ENCODE peak calls at places on chromosomes 1 and 21, in six cellular contexts. B, L, H, X, N and O are unnamed samples.

GRCh38 chr1:179706339-179706941 is 36.7 kb upstream of the FAM163A start:
- DNase-seq in B (peak; percentile 69), L (peak; percentile 67), H (peak; percentile 63), X (peak; percentile 75), N (no peak), O (no peak)

GRCh38 chr21:16162953-16163352 is 433.2 kb downstream of the USP25 start:
- DNase-seq in B (no peak), L (no peak), H (no peak), X (no peak), N (no peak), O (no peak)

GRCh38 chr1:162212713-162213112 is 143.2 kb downstream of the NOS1AP start:
- DNase-seq in B (no peak), L (no peak), H (no peak), X (no peak), N (no peak), O (no peak)

GRCh38 chr1:55720243-55720642 is 505.1 kb upstream of the USP24 start:
- DNase-seq in B (peak; percentile 66), L (peak; percentile 42), H (no peak), X (no peak), N (no peak), O (no peak)

GRCh38 chr1:7329868-7330615 is 441.1 kb upstream of the VAMP3 start:
- DNase-seq in B (no peak), L (no peak), H (no peak), X (no peak), N (no peak), O (no peak)

GRCh38 chr1:152757747-152758146 is at the start of gene KPRP:
- DNase-seq in B (no peak), L (no peak), H (no peak), X (no peak), N (no peak), O (no peak)

GRCh38 chr1:202618387-202619022 is 91.7 kb downstream of the SYT2 start:
- DNase-seq in B (no peak), L (peak; percentile 68), H (no peak), X (peak; percentile 76), N (no peak), O (no peak)

GRCh38 chr1:231062500-231063270 is 22.6 kb upstream of the FAM89A start:
- DNase-seq in B (no peak), L (peak; percentile 68), H (no peak), X (no peak), N (no peak), O (no peak)

GRCh38 chr1:83994111-83994510 is 4.8 kb downstream of the TTLL7 start:
- DNase-seq in B (no peak), L (no peak), H (no peak), X (no peak), N (no peak), O (no peak)

GRCh38 chr1:30110826-30111225 is 612.6 kb downstream of the MATN1 start:
- DNase-seq in B (no peak), L (no peak), H (no peak), X (no peak), N (no peak), O (no peak)

GRCh38 chr1:30919025-30919881 is 10.7 kb upstream of the SDC3 start:
- DNase-seq in B (no peak), L (peak; percentile 81), H (no peak), X (peak; percentile 86), N (peak; percentile 2), O (no peak)

GRCh38 chr1:54792686-54793282 is 8.3 kb downstream of the TTC22 start:
- DNase-seq in B (no peak), L (no peak), H (no peak), X (no peak), N (no peak), O (no peak)

GRCh38 chr1:151611288-151611790 is 511 bp upstream of the SNX27 start:
- DNase-seq in B (no peak), L (peak; percentile 58), H (no peak), X (peak; percentile 95), N (no peak), O (no peak)

GRCh38 chr1:7401814-7402547 is 369.1 kb upstream of the VAMP3 start:
- DNase-seq in B (no peak), L (peak; percentile 100), H (no peak), X (no peak), N (no peak), O (no peak)

GRCh38 chr1:183699643-183700160 is 46.6 kb upstream of the APOBEC4 start:
- DNase-seq in B (no peak), L (peak; percentile 40), H (no peak), X (no peak), N (no peak), O (no peak)

GRCh38 chr1:9211291-9211811 is 23.2 kb upstream of the H6PD start:
- DNase-seq in B (no peak), L (peak; percentile 98), H (no peak), X (peak; percentile 21), N (no peak), O (no peak)

GRCh38 chr1:15684468-15685283 is 556 bp downstream of the PLEKHM2 start:
- DNase-seq in B (peak; percentile 57), L (no peak), H (peak; percentile 51), X (peak; percentile 59), N (peak; percentile 56), O (no peak)

GRCh38 chr1:39727932-39728317 is 10.8 kb upstream of the PPIE start:
- DNase-seq in B (no peak), L (no peak), H (no peak), X (no peak), N (no peak), O (no peak)

GRCh38 chr1:187744665-187745064 is 915.9 kb downstream of the PLA2G4A start:
- DNase-seq in B (no peak), L (no peak), H (no peak), X (no peak), N (no peak), O (no peak)

GRCh38 chr1:203346755-203347102 is 4.2 kb downstream of the FMOD start:
- DNase-seq in B (no peak), L (no peak), H (no peak), X (no peak), N (no peak), O (no peak)

GRCh38 chr1:235532350-235532749 is 28.1 kb upstream of the B3GALNT2 start:
- DNase-seq in B (no peak), L (peak; percentile 55), H (no peak), X (no peak), N (no peak), O (no peak)

DNA sequence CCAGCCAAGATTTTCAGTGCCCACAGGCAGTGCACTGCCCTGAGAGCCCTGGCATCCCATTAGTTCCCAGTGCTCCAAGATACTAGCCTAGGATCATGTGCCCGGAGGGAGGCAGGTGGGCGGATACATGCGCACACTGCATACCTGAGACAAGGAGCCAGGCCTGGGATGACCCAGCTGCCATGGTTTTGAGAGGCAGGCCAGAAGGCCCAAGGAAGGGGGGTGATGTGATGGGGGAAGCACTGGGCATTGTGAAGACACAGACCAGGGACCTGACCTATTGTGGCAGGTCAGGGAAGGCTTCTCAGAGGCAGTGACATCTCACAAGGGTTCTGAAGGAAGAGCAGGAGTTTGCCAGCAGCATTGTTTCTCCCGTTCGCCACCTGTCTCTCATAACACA is 3.6 kb downstream of the ZC3H12A start:
- DNase-seq in B (no peak), L (no peak), H (no peak), X (no peak), N (no peak), O (no peak)
- TF ChIP-seq POLR2A in B (no peak), L (no peak), H (no peak), X (no peak), N (no peak), O (no peak)

DNA sequence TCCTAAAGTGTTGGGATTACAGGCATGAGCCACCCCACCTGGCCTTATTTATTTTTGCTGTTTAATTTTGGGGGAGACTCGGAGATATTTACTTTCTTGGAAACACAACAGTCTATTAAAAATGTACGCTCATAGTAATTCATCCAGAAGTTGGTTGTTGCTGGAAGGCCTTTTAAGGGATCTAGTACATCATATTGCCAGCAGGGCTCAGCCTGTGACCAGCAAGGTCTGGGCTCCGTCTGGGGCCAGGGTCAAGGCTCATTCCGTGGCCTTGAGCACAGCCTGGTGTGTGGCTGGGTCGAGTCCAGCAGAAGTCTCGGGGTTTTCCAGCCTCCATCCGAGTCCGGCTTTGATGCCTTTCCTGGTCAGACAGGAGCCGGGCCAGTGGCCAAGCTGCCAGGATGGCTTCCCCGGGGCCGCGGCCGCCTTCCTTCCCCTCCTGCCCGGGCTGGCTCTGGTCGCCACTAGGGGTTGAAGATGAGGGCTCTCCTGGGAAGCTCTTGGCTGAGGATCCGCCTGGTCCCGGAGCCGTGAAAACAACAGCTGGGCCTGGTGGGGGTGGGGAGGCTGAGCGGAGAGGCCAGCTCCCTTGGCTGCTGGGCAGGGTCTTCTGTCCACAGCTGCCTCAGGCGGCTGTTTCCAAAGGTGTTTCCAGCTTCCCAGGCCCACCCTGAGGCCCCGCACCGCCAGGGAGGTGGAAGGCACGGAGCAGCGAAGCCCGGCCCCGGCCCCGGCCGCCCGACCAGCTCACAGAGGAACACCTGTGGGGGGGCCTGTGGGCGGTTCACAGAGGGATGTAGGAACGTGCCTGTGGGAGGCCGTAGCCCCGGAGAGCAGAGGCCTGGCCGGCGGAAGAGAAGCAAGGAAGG is 5.1 kb upstream of the VWA1 start:
- DNase-seq in B (peak; percentile 92), L (peak; percentile 50), H (peak; percentile 83), X (no peak), N (peak; percentile 76), O (no peak)
- TF ChIP-seq CTCF in B (peak; percentile 27), L (peak; percentile 19), H (no peak), X (no peak), N (peak; percentile 48), O (no peak)

GRCh38 chr1:20099533-20099932 is 19.8 kb downstream of the PLA2G2D start:
- DNase-seq in B (no peak), L (no peak), H (no peak), X (no peak), N (no peak), O (no peak)

GRCh38 chr1:20093940-20094391 is 24.0 kb downstream of the PLA2G5 start:
- DNase-seq in B (peak; percentile 88), L (no peak), H (no peak), X (no peak), N (no peak), O (no peak)

GRCh38 chr1:20093303-20093702 is 23.3 kb downstream of the PLA2G5 start:
- DNase-seq in B (no peak), L (no peak), H (no peak), X (no peak), N (no peak), O (no peak)

GRCh38 chr1:20095564-20096434 is 23.5 kb downstream of the PLA2G2D start:
- DNase-seq in B (no peak), L (no peak), H (no peak), X (peak; percentile 20), N (no peak), O (no peak)

DNA sequence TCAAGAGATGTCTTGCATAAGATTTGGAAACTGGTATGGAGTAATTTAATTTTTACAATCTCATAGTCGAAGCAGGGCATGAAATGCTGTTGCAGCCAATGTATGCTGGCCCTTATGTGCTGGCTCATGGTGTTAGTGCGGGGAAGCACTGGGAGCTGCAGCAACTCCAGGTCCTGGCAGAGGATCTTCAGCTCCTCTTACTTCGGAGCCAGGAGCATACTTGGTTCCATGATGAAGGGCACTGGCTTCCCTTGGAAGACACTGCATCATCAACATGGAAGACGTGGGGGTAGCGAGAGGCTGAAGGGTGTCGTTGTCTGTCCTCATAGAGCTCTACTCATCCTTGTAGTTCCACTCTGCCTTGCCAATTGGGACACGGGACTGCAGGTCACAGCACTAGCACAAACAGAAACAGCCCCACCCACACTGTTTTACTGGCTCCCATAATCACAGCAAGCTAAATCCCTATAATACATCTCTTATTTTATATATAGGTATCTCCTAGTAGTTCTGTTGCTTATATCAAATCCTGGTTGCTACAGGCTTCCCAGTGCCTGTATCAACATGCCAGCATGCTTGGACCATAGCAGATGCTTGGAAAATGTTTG is 22.4 kb downstream of the PLA2G2D start:
- DNase-seq in B (no peak), L (no peak), H (no peak), X (no peak), N (no peak), O (no peak)
- TF ChIP-seq POLR2A in B (no peak), L (no peak), H (no peak), X (no peak), N (no peak), O (no peak)

GRCh38 chr1:66239834-66240233 is 294.1 kb upstream of the SGIP1 start:
- DNase-seq in B (no peak), L (no peak), H (no peak), X (peak; percentile 10), N (no peak), O (no peak)
- TF ChIP-seq CTCF in B (no peak), L (no peak), H (no peak), X (no peak), N (no peak), O (no peak)